ENCODE peak calls at places on chromosome 20, in six cellular contexts. R is GM12878, E is H1, U is HCT116, J is K562, G is NT2/D1. F is an unnamed sample.
A peak's percentile ranks its signal among the peaks of the same experiment; 100 is the strongest.

GRCh38 chr20:58072695-58073671 is 155.5 kb downstream of the ANKRD60 start:
- DNase-seq in J (no peak), R (no peak), E (peak; percentile 35), U (no peak), G (no peak), F (no peak)

GRCh38 chr20:44861547-44862006 is 23.9 kb upstream of the YWHAB start:
- DNase-seq in E (peak; percentile 10), U (no peak), G (no peak), J (no peak), R (no peak), F (no peak)

GRCh38 chr20:32893878-32894483 is 35.3 kb downstream of the EFCAB8 start:
- DNase-seq in E (peak; percentile 85), R (no peak), G (no peak), J (peak; percentile 59), U (no peak), F (peak; percentile 59)

GRCh38 chr20:57659131-57659788 is 39.0 kb upstream of the ZBP1 start:
- DNase-seq in R (no peak), U (no peak), G (no peak), J (no peak), E (no peak), F (no peak)

GRCh38 chr20:58137651-58138265 is 90.7 kb downstream of the ANKRD60 start:
- DNase-seq in E (no peak), R (no peak), U (no peak), G (no peak), J (no peak), F (no peak)

GRCh38 chr20:34437330-34437986 is 74.4 kb downstream of the ITCH start:
- DNase-seq in R (no peak), G (no peak), U (no peak), E (no peak), J (no peak), F (no peak)

GRCh38 chr20:1816384-1817381 is 78.5 kb upstream of the SIRPA start:
- DNase-seq in R (no peak), J (no peak), G (no peak), E (no peak), U (no peak), F (no peak)

GRCh38 chr20:53751394-53752368 is 158.0 kb upstream of the ZNF217 start:
- DNase-seq in R (peak; percentile 86), J (no peak), E (no peak), U (no peak), G (no peak), F (no peak)

GRCh38 chr20:29497261-29497671 is 1760.2 kb upstream of the DEFB115 start:
- DNase-seq in R (no peak), E (no peak), J (peak; percentile 36), G (peak; percentile 35), U (no peak), F (peak; percentile 12)

GRCh38 chr20:3239026-3239866 is at the start of gene SLC4A11:
- DNase-seq in U (peak; percentile 54), R (no peak), G (peak; percentile 50), E (peak; percentile 84), J (peak; percentile 76), F (peak; percentile 56)

GRCh38 chr20:6473197-6473596 is 294.3 kb upstream of the BMP2 start:
- DNase-seq in U (no peak), J (no peak), E (no peak), G (no peak), R (no peak), F (no peak)

GRCh38 chr20:62744761-62745160 is 36.1 kb downstream of the NTSR1 start:
- DNase-seq in E (no peak), G (no peak), R (no peak), J (no peak), U (no peak), F (no peak)

GRCh38 chr20:54173653-54174451 is at the start of gene CYP24A1:
- DNase-seq in E (peak; percentile 78), U (no peak), G (peak; percentile 13), R (no peak), J (no peak), F (peak; percentile 80)

GRCh38 chr20:4261333-4262284 is 246.3 kb upstream of the RNF24 start:
- DNase-seq in G (peak; percentile 70), R (no peak), J (no peak), E (no peak), U (no peak), F (no peak)

GRCh38 chr20:12970372-12970821 is 38.4 kb upstream of the SPTLC3 start:
- DNase-seq in G (peak; percentile 6), E (no peak), J (no peak), R (no peak), U (no peak), F (peak; percentile 74)

GRCh38 chr20:49028684-49029083 is 17.4 kb upstream of the CSE1L start:
- DNase-seq in R (no peak), U (no peak), G (no peak), J (peak; percentile 32), E (no peak), F (peak; percentile 58)

GRCh38 chr20:49674383-49675352 is 39.0 kb downstream of the B4GALT5 start:
- DNase-seq in J (no peak), E (no peak), G (no peak), U (peak; percentile 90), R (no peak), F (peak; percentile 98)

GRCh38 chr20:50398064-50398463 is 112.1 kb upstream of the PTPN1 start:
- DNase-seq in J (no peak), R (no peak), U (no peak), G (no peak), E (no peak), F (no peak)

GRCh38 chr20:44151621-44152416 is 35.2 kb downstream of the JPH2 start:
- DNase-seq in J (no peak), R (no peak), E (no peak), U (peak; percentile 51), G (no peak), F (no peak)

GRCh38 chr20:46324960-46325703 is 16.8 kb upstream of the CDH22 start:
- DNase-seq in J (peak; percentile 43), E (no peak), U (no peak), G (peak; percentile 38), R (no peak), F (peak; percentile 69)

GRCh38 chr20:49700411-49701185 is 13.1 kb downstream of the B4GALT5 start:
- DNase-seq in G (no peak), R (no peak), E (no peak), J (no peak), U (peak; percentile 71), F (peak; percentile 69)

GRCh38 chr20:59992531-59992930 is 34.3 kb downstream of the CDH26 start:
- DNase-seq in J (no peak), R (no peak), U (no peak), E (no peak), G (no peak), F (no peak)

GRCh38 chr20:40651121-40651520 is 37.9 kb downstream of the MAFB start:
- DNase-seq in J (no peak), R (no peak), G (no peak), U (no peak), E (no peak), F (no peak)

GRCh38 chr20:4726710-4727391 is 5.1 kb downstream of the PRND start:
- DNase-seq in R (peak; percentile 24), U (no peak), G (no peak), E (no peak), J (no peak), F (no peak)

GRCh38 chr20:34877002-34877264 is 521 bp downstream of the ACSS2 start:
- DNase-seq in R (no peak), E (no peak), J (no peak), G (no peak), U (no peak), F (no peak)

GRCh38 chr20:30912006-30912660 is 345.3 kb upstream of the DEFB115 start:
- DNase-seq in G (peak; percentile 60), J (no peak), U (no peak), E (peak; percentile 71), R (no peak), F (no peak)

GRCh38 chr20:8790442-8791074 is 278.3 kb upstream of the PLCB4 start:
- DNase-seq in R (no peak), U (peak; percentile 24), G (peak; percentile 28), J (peak; percentile 19), E (no peak), F (peak; percentile 61)
- TF ChIP-seq ZNF274 in R (no peak), U (no peak), G (no peak), J (no peak), E (no peak), F (no peak)

DNA sequence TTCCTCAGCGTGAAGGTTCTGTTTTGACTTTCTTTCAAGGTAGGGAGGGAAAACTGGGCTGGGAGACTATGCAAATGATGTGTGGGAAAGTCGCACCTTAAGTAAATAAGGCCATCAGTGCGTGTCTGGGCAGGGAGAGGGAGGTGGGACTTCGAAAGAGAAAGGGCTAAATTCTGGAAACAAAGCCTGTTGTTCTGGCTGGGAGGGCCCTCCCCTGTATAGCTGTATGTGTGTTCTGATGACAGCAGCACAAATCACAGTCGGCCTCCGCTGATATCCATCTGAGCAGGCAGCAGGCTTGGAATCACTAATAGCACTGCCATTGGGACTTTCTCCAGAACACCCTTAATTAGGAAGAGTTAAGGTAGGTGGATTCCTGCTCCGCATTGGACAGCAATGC is 19.2 kb downstream of the JAG1 start:
- DNase-seq in J (no peak), E (no peak), U (no peak), R (peak; percentile 79), G (no peak), F (no peak)
- TF ChIP-seq ZNF274 in J (no peak), E (no peak), U (no peak), R (no peak), G (no peak), F (no peak)

GRCh38 chr20:47768016-47768953 is 17.0 kb downstream of the SULF2 start:
- DNase-seq in U (no peak), E (no peak), J (no peak), G (no peak), R (no peak), F (no peak)
- TF ChIP-seq ZNF274 in U (no peak), E (no peak), J (no peak), G (no peak), R (no peak), F (no peak)

GRCh38 chr20:25285856-25286798 is 38.2 kb downstream of the PYGB start:
- DNase-seq in G (no peak), E (peak; percentile 36), R (no peak), U (no peak), J (no peak), F (no peak)

GRCh38 chr20:25284131-25284601 is 36.3 kb downstream of the PYGB start:
- DNase-seq in R (no peak), J (no peak), E (peak; percentile 28), U (no peak), G (no peak), F (no peak)

GRCh38 chr20:25286917-25287316 is 39.0 kb downstream of the PYGB start:
- DNase-seq in R (no peak), U (no peak), E (no peak), J (no peak), G (no peak), F (no peak)

GRCh38 chr20:25283221-25283951 is 35.5 kb downstream of the PYGB start:
- DNase-seq in U (no peak), R (no peak), E (peak; percentile 39), J (no peak), G (no peak), F (no peak)

DNA sequence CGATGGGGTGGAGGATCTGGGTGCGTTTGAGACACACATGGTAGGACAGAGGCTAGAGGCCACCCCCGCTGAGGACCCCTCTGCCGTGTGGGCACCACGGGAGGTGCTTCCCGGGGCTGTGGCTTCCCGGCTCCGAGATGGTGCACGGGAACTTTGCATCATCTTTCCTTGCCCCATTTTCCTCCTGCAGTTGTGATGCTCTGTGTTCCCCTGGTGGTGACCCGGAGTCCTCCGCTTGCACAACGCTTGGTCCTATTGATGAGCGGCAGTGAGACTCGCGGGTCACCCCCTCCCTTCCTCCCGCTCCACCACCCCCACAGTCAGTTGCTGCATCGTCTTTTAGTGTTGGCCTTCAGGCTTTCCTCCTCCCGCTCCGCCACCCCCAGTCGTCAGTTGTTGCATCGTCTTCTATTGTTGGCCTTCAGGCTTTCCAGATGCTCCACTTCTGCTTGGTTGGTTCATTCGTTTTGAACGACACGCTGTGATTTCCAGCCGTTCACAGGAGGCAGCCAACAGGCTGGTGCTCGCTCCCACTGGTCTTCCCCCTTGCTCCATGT is 37.3 kb downstream of the PYGB start:
- DNase-seq in U (no peak), R (no peak), E (peak; percentile 52), J (no peak), G (no peak), F (no peak)
- TF ChIP-seq ZNF274 in U (no peak), R (no peak), E (no peak), J (no peak), G (no peak), F (no peak)